ENCODE peak calls at places on chromosomes 3 and 15, in eight cellular contexts. R is B cell; Q is substantia nigra; M is stimulated activated CD4-positive, alpha-beta T cell treated with anti-CD3 and anti-CD28 coated beads, Interleukin-1b, Interleukin-23, amount 100 ng/mL, for 24 hours; S is midbrain; E is activated naive CD4-positive, alpha-beta T cell; Y is RWPE1; J is iPS-NIHi11. C is an unnamed sample.

GRCh38 chr3:146273721-146274407 is 23.0 kb upstream of the PLSCR4 start:
- DNase-seq in M (no peak), Y (no peak), E (no peak), R (no peak), Q (no peak), J (no peak), S (no peak), C (no peak)

GRCh38 chr15:52028431-52029093 is 9.5 kb downstream of the MAPK6 start:
- DNase-seq in Y (no peak), S (no peak), R (no peak), Q (no peak), E (no peak), M (no peak), J (no peak), C (no peak)

GRCh38 chr15:47652213-47652852 is 65.0 kb upstream of the SEMA6D start:
- DNase-seq in E (no peak), Q (no peak), J (no peak), R (no peak), S (no peak), Y (no peak), M (no peak), C (no peak)

GRCh38 chr3:144272715-144273114 is 301.1 kb downstream of the DIPK2A start:
- DNase-seq in Q (no peak), E (no peak), R (no peak), Y (no peak), M (no peak), J (peak), S (no peak), C (no peak)

GRCh38 chr3:127911421-127911931 is 3.6 kb upstream of the KBTBD12 start:
- DNase-seq in Q (no peak), E (no peak), S (no peak), J (no peak), R (no peak), Y (no peak), M (no peak), C (no peak)

GRCh38 chr3:29537889-29538609 is 257.2 kb downstream of the RBMS3 start:
- DNase-seq in J (no peak), M (no peak), E (no peak), Q (no peak), R (no peak), Y (no peak), S (no peak), C (no peak)

GRCh38 chr3:56086355-56086754 is 381.9 kb downstream of the ERC2 start:
- DNase-seq in M (no peak), S (no peak), R (no peak), Q (no peak), E (no peak), Y (no peak), J (no peak), C (no peak)

GRCh38 chr15:31250033-31250432 is 76.6 kb upstream of the KLF13 start:
- DNase-seq in M (no peak), E (no peak), S (no peak), Y (no peak), J (no peak), R (no peak), Q (no peak), C (no peak)

GRCh38 chr3:54931182-54931581 is 3.3 kb upstream of the LRTM1 start:
- DNase-seq in Y (no peak), M (no peak), E (no peak), R (no peak), S (peak), Q (no peak), J (peak), C (no peak)

GRCh38 chr3:111314146-111314873 is 227.7 kb upstream of the CD96 start:
- DNase-seq in Q (no peak), S (no peak), R (no peak), E (no peak), J (no peak), M (no peak), Y (no peak), C (no peak)

GRCh38 chr3:58349792-58350626 is 17.3 kb downstream of the PXK start:
- DNase-seq in Q (no peak), Y (no peak), M (no peak), E (no peak), J (no peak), R (peak), S (no peak), C (no peak)

GRCh38 chr3:153927107-153927506 is 194.1 kb upstream of the ARHGEF26 start:
- DNase-seq in J (no peak), E (no peak), M (no peak), R (no peak), Q (no peak), S (peak), Y (peak), C (no peak)

GRCh38 chr3:24288538-24289236 is 206.0 kb downstream of the THRB start:
- DNase-seq in S (peak), J (no peak), Y (no peak), E (no peak), R (no peak), Q (peak), M (no peak), C (no peak)

GRCh38 chr3:110101361-110101760 is 764.0 kb upstream of the DPPA4 start:
- DNase-seq in R (no peak), S (no peak), M (no peak), J (no peak), Y (no peak), E (no peak), Q (no peak), C (no peak)

GRCh38 chr15:57053470-57053869 is 135.0 kb downstream of the TCF12 start:
- DNase-seq in M (no peak), S (no peak), J (no peak), Q (no peak), R (no peak), Y (no peak), E (no peak), C (no peak)

GRCh38 chr3:72035606-72036005 is 250.7 kb upstream of the PROK2 start:
- DNase-seq in R (no peak), Q (no peak), S (no peak), M (no peak), Y (no peak), E (no peak), J (no peak), C (no peak)

GRCh38 chr3:185317674-185318073 is 45.3 kb upstream of the MAP3K13 start:
- DNase-seq in J (no peak), Y (no peak), Q (no peak), E (no peak), S (no peak), M (no peak), R (no peak), C (no peak)

GRCh38 chr15:66620744-66621344 is 55.0 kb upstream of the LCTL start:
- DNase-seq in M (no peak), R (no peak), E (no peak), Q (no peak), S (no peak), Y (no peak), J (no peak), C (no peak)

GRCh38 chr3:58639001-58639400 is 27.6 kb downstream of the FAM3D start:
- DNase-seq in M (no peak), Q (no peak), Y (no peak), R (no peak), J (no peak), E (no peak), S (no peak), C (no peak)

GRCh38 chr3:185405243-185405642 is 42.3 kb downstream of the MAP3K13 start:
- DNase-seq in J (no peak), Y (no peak), S (no peak), Q (no peak), E (no peak), R (no peak), M (no peak), C (no peak)

GRCh38 chr15:25092661-25093060 is 137.9 kb downstream of the SNRPN start:
- DNase-seq in S (no peak), R (no peak), Q (no peak), M (no peak), Y (no peak), E (no peak), J (no peak), C (no peak)

GRCh38 chr3:50627407-50628051 is 10.6 kb downstream of the MAPKAPK3 start:
- DNase-seq in E (no peak), J (peak), M (no peak), Q (no peak), S (peak), Y (peak), R (no peak), C (no peak)

GRCh38 chr15:75573001-75573400 is 6.1 kb downstream of the PTPN9 start:
- DNase-seq in S (no peak), Q (no peak), Y (peak), J (no peak), R (no peak), M (no peak), E (no peak), C (no peak)

GRCh38 chr3:195876297-195877031 is 31.9 kb downstream of the TNK2 start:
- DNase-seq in Y (no peak), S (no peak), R (no peak), M (no peak), Q (no peak), J (peak), E (no peak), C (no peak)